ENCODE peak calls at places on chromosome 2, in four cellular contexts. M is HepG2, C is K562, V is GM12878. H is an unnamed sample.

GRCh38 chr2:26756337-26756736 is 7.7 kb upstream of the SLC35F6 start:
- DNase-seq in M (no peak), C (no peak), V (no peak), H (no peak)

GRCh38 chr2:59008950-59009349 is 767.8 kb upstream of the FANCL start:
- DNase-seq in M (no peak), C (no peak), V (no peak), H (no peak)

GRCh38 chr2:226869371-226869770 is 33.5 kb downstream of the RHBDD1 start:
- DNase-seq in M (no peak), C (no peak), V (no peak), H (no peak)

GRCh38 chr2:33378551-33379220 is 97.8 kb upstream of the RASGRP3 start:
- DNase-seq in M (no peak), C (no peak), V (no peak), H (no peak)

GRCh38 chr2:9703701-9704221 is 73.0 kb upstream of the YWHAQ start:
- DNase-seq in M (peak), C (peak), V (no peak), H (no peak)

GRCh38 chr2:179022685-179023084 is 27.3 kb downstream of the CCDC141 start:
- DNase-seq in M (no peak), C (no peak), V (no peak), H (no peak)

GRCh38 chr2:96423281-96423680 is 81.9 kb downstream of the NEURL3 start:
- DNase-seq in M (no peak), C (no peak), V (no peak), H (no peak)

GRCh38 chr2:144132357-144132756 is 387.6 kb downstream of the ZEB2 start:
- DNase-seq in M (no peak), C (no peak), V (no peak), H (no peak)

GRCh38 chr2:191581003-191581402 is 96.9 kb upstream of the NABP1 start:
- DNase-seq in M (no peak), C (no peak), V (no peak), H (no peak)

GRCh38 chr2:144357623-144358400 is 162.1 kb downstream of the ZEB2 start:
- DNase-seq in M (peak), C (peak), V (peak), H (no peak)

GRCh38 chr2:138274421-138275291 is 226.9 kb upstream of the SPOPL start:
- DNase-seq in M (no peak), C (no peak), V (no peak), H (no peak)

GRCh38 chr2:197556456-197556855 is 40.6 kb downstream of the MOB4 start:
- DNase-seq in M (no peak), C (no peak), V (no peak), H (no peak)

GRCh38 chr2:102520801-102521200 is 47.8 kb downstream of the SLC9A4 start:
- DNase-seq in M (peak), C (no peak), V (no peak), H (no peak)

GRCh38 chr2:203061346-203061745 is 46.7 kb downstream of the NBEAL1 start:
- DNase-seq in M (peak), C (no peak), V (no peak), H (no peak)

GRCh38 chr2:105951390-105951694 is 206.6 kb downstream of the NCK2 start:
- DNase-seq in M (no peak), C (no peak), V (no peak), H (no peak)

GRCh38 chr2:170196962-170197361 is 19.0 kb downstream of the MYO3B start:
- DNase-seq in M (no peak), C (no peak), V (no peak), H (no peak)

GRCh38 chr2:7592618-7593140 is 675.5 kb downstream of the RNF144A start:
- DNase-seq in M (no peak), C (no peak), V (no peak), H (no peak)

GRCh38 chr2:229202646-229203045 is 68.4 kb downstream of the PID1 start:
- DNase-seq in M (no peak), C (no peak), V (no peak), H (no peak)

GRCh38 chr2:105329561-105330495 is at the start of gene TGFBRAP1:
- DNase-seq in M (peak), C (peak), V (no peak), H (peak)

GRCh38 chr2:68472796-68473414 is 5.5 kb downstream of the APLF start:
- DNase-seq in M (no peak), C (no peak), V (no peak), H (no peak)

GRCh38 chr2:47069628-47070154 is 85.4 kb downstream of the STPG4 start:
- DNase-seq in M (peak), C (no peak), V (no peak), H (peak)

GRCh38 chr2:110853516-110853915 is 121.1 kb downstream of the ACOXL start:
- DNase-seq in M (peak), C (peak), V (no peak), H (no peak)

GRCh38 chr2:174951746-174952145 is 53.4 kb downstream of the CHN1 start:
- DNase-seq in M (no peak), C (no peak), V (no peak), H (no peak)

GRCh38 chr2:86764661-86765307 is 25.9 kb downstream of the CD8A start:
- DNase-seq in M (peak), C (peak), V (no peak), H (peak)

GRCh38 chr2:153478289-153479261 is at the start of gene RPRM:
- DNase-seq in M (peak), C (peak), V (no peak), H (peak)

GRCh38 chr2:173589604-173590277 is 235.1 kb downstream of the CDCA7 start:
- DNase-seq in M (no peak), C (no peak), V (no peak), H (no peak)

GRCh38 chr2:237150831-237151230 is 65.1 kb downstream of the COPS8 start:
- DNase-seq in M (no peak), C (no peak), V (no peak), H (no peak)

GRCh38 chr2:37583402-37583801 is 88.0 kb downstream of the CDC42EP3 start:
- DNase-seq in M (no peak), C (no peak), V (no peak), H (no peak)

GRCh38 chr2:100780203-100781008 is 39.5 kb upstream of the NPAS2 start:
- DNase-seq in M (peak), C (no peak), V (no peak), H (no peak)

GRCh38 chr2:201852878-201853415 is 46.6 kb downstream of the CDK15 start:
- DNase-seq in M (peak), C (no peak), V (no peak), H (no peak)

GRCh38 chr2:45567974-45568789 is 42.9 kb downstream of the SRBD1 start:
- DNase-seq in M (no peak), C (no peak), V (peak), H (no peak)
- TF ChIP-seq NFIC in M (no peak), C (no peak), V (peak), H (no peak)

DNA sequence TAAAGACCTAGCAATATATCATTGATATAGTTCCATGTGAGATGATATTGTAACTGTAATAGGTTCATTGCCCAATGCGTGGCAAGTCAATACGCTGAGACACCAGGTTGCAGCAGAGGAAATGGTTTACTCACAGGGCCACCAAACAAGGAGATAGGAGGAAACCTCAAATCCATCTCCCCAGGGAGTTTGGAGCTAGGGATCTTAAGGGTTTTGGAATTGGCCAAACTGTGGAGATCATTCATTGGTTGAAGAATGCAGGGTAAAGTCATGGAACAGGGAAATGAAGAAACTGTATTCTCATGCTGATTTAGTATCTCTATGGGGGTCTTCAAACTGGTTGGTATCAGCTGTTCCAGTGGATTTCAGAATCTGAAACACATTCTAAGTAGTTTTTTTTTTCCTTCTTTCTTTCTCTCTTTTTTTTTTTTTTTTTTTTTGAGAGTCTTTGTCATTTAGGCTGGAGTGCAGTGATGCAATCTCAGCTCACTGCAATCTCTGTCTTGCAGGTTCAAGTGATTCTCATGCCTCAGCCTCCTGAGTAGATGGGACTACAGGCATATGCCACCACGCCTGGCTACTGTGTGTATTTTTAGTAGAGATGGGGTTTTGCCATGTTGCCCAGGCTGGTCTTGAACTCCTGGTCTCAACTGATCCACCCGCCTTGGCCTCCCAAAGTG is 30.7 kb upstream of the PPM1B start:
- DNase-seq in M (no peak), C (no peak), V (no peak), H (no peak)
- TF ChIP-seq RFX5 in M (no peak), C (no peak), V (no peak), H (no peak)

GRCh38 chr2:239201884-239202283 is 198.9 kb downstream of the HDAC4 start:
- DNase-seq in M (no peak), C (no peak), V (no peak), H (no peak)
- TF ChIP-seq NFIC in M (no peak), C (no peak), V (no peak), H (no peak)

GRCh38 chr2:70044290-70045040 is 42.8 kb upstream of the PCBP1 start:
- DNase-seq in M (no peak), C (no peak), V (no peak), H (no peak)

GRCh38 chr2:70046534-70046933 is 40.7 kb upstream of the PCBP1 start:
- DNase-seq in M (no peak), C (no peak), V (no peak), H (no peak)

GRCh38 chr2:70049261-70049660 is 38.0 kb upstream of the PCBP1 start:
- DNase-seq in M (no peak), C (no peak), V (no peak), H (no peak)

GRCh38 chr2:70045932-70046331 is 41.3 kb upstream of the PCBP1 start:
- DNase-seq in M (no peak), C (no peak), V (no peak), H (no peak)

GRCh38 chr2:70047406-70048033 is 39.8 kb upstream of the PCBP1 start:
- DNase-seq in M (no peak), C (no peak), V (no peak), H (no peak)
- TF ChIP-seq RFX5 in M (no peak), C (no peak), V (no peak), H (no peak)

GRCh38 chr2:233689498-233689897 is 3.2 kb upstream of the UGT1A6 start:
- DNase-seq in M (no peak), C (no peak), V (no peak), H (no peak)

GRCh38 chr2:233684640-233685039 is 2.9 kb downstream of the UGT1A7 start:
- DNase-seq in M (no peak), C (no peak), V (no peak), H (no peak)

GRCh38 chr2:233688341-233688740 is 4.3 kb upstream of the UGT1A6 start:
- DNase-seq in M (no peak), C (no peak), V (no peak), H (no peak)

GRCh38 chr2:233689031-233689430 is 3.7 kb upstream of the UGT1A6 start:
- DNase-seq in M (no peak), C (no peak), V (no peak), H (no peak)

DNA sequence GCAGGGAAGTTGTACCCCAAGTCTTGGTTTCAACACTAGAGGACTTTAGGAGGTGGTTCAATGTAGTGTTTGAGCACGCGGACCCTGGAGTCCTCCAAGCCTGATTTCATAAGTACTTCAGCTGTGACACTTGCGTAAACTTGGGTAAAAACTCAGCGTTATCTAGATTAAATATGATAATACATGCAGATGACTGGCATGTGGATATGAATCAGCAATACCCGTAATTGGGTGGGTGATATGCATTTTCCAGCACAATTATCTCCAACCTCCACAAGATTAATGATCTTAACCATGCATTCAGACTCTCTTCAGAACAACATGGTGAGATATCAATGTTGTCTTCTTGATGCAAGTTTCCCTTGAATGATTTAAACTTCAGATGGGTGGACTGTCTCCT is 5.3 kb downstream of the UGT1A7 start:
- DNase-seq in M (no peak), C (no peak), V (no peak), H (no peak)
- TF ChIP-seq NFIC in M (no peak), C (no peak), V (no peak), H (no peak)

DNA sequence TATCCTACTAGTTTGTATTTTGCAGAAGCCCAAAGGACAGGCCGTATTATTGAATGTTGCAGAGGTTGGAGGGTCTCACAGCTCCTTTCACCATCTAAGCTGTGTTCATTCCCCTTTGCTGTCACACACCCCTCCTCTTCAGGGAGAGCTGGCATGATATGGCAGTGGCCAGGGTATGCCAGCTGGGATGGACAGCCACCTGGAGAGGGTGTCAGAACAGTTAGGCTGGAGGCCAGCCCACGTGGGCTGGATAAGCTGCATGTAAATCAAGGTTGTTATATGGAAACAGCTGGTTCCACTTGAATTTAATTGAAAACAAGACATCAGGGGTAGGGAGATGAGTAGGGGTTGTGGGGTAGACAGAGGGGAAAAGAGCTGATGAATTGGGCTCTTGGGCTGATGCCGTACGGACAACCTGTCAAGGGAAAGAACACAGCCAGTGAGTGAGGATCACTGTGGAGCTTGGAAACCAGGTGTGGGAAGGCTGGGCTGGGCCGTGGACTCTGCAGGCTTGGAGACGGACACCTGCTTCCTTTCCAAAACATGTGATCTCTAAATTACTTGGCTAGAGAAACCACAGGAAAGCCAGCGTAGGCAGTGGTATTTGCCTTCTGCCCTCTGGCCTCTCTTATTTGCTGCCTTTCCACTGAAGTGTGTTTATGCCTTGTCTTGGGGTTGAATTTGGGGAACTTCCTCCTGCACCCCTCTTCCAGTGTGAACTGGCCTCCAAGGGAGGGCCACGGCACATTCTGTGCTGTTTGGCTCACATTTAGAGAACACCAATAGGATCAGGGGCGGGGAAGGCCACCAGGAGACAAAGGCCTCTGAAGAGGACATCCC is 267.6 kb downstream of the PRKCE start:
- DNase-seq in M (no peak), C (no peak), V (no peak), H (peak)
- TF ChIP-seq RFX5 in M (no peak), C (no peak), V (no peak), H (no peak)

DNA sequence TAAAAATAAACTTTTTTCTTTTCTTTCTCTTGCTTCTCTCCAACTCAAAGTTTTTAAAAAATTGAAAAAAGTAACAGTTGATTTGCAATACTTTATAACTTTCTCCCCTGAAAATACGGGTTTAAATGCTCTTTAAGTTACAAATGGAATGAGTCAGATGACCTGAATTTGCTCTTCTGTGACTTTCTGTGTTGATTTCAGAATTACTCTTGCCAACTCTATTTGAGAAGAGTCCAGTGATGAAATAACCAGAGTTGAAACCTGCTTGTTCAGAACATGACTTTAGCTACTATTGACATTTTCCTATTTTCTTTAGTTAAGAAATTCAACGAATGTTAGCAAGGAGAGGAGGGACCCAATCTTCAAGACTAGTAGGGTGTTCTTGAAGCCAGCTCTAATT is 146.1 kb upstream of the ZSWIM2 start:
- DNase-seq in M (no peak), C (no peak), V (no peak), H (no peak)
- TF ChIP-seq NFIC in M (no peak), C (no peak), V (no peak), H (no peak)

GRCh38 chr2:158009425-158009824 is 92.3 kb upstream of the UPP2 start:
- DNase-seq in M (no peak), C (no peak), V (no peak), H (no peak)
- TF ChIP-seq RFX5 in M (no peak), C (no peak), V (no peak), H (no peak)

GRCh38 chr2:240153418-240153817 is 13.0 kb upstream of the OTOS start:
- DNase-seq in M (no peak), C (no peak), V (no peak), H (no peak)
- TF ChIP-seq NFIC in M (no peak), C (no peak), V (no peak), H (no peak)

GRCh38 chr2:165018207-165018606 is 62.9 kb upstream of the SLC38A11 start:
- DNase-seq in M (no peak), C (no peak), V (no peak), H (peak)

GRCh38 chr2:165015052-165015642 is 59.8 kb upstream of the SLC38A11 start:
- DNase-seq in M (peak), C (peak), V (no peak), H (peak)

GRCh38 chr2:165011199-165011598 is 55.9 kb upstream of the SLC38A11 start:
- DNase-seq in M (no peak), C (no peak), V (no peak), H (no peak)

GRCh38 chr2:165013944-165014619 is 58.8 kb upstream of the SLC38A11 start:
- DNase-seq in M (no peak), C (no peak), V (no peak), H (no peak)

DNA sequence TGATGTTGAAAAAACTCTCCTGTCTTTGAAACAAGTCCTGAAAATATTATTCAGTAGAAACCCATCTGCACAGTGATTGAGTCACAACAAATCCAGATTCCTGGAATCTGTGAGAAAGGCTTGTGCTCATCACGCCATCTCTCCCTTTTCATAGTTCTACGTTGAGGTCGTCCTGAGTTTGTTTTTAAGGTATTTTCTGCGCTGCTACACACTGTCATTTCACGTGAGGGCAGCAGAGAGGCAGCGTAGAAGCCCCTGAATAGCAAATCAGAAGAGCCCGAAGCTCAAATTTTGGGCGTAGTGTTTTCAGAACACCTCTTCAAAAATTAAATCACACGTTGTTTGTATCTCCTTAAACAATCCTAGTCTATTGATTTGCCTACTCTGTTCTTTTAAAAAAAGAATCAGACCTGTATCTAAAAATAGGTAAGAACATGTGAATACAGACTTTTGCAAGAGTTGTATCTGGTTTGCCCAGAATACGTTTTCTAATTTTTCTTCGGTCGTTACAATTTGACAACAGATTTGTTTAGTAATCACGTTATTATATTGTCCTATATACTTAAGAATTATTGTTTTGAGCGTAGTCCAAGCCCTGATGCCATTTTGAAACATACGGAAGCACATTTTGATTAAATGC is 61.6 kb upstream of the SLC38A11 start:
- DNase-seq in M (peak), C (no peak), V (no peak), H (peak)
- TF ChIP-seq RFX5 in M (no peak), C (no peak), V (no peak), H (peak)